ENCODE peak calls at places on chromosome 2, in five cellular contexts. G is hepatocyte, A is glutamatergic neuron, Y is AG09309, X is BJ. H is an unnamed sample.

GRCh38 chr2:119117408-119117807 is 41.1 kb downstream of the C1QL2 start:
- DNase-seq in G (no peak), A (no peak), Y (no peak), X (no peak), H (no peak)

GRCh38 chr2:225056330-225057073 is 14.2 kb upstream of the DOCK10 start:
- DNase-seq in G (no peak), A (no peak), Y (no peak), X (no peak), H (no peak)

GRCh38 chr2:184154438-184154837 is 443.9 kb upstream of the ZNF804A start:
- DNase-seq in G (no peak), A (no peak), Y (no peak), X (no peak), H (no peak)

GRCh38 chr2:28390857-28391563 is 1.6 kb upstream of the FOSL2 start:
- DNase-seq in G (peak), A (peak), Y (no peak), X (no peak), H (peak)

GRCh38 chr2:239290618-239291504 is 110.0 kb downstream of the HDAC4 start:
- DNase-seq in G (no peak), A (peak), Y (no peak), X (no peak), H (no peak)

GRCh38 chr2:199680482-199680881 is 170.5 kb downstream of the FTCDNL1 start:
- DNase-seq in G (no peak), A (no peak), Y (no peak), X (no peak), H (no peak)

GRCh38 chr2:105881286-105882136 is 136.8 kb downstream of the NCK2 start:
- DNase-seq in G (no peak), A (no peak), Y (no peak), X (no peak), H (no peak)

GRCh38 chr2:126698376-126698775 is 42.4 kb downstream of the GYPC start:
- DNase-seq in G (no peak), A (peak), Y (no peak), X (no peak), H (no peak)

GRCh38 chr2:66212749-66213148 is 222.2 kb upstream of the MEIS1 start:
- DNase-seq in G (no peak), A (no peak), Y (no peak), X (no peak), H (no peak)

GRCh38 chr2:28729698-28730097 is 21.9 kb upstream of the PPP1CB start:
- DNase-seq in G (no peak), A (no peak), Y (peak), X (peak), H (no peak)

GRCh38 chr2:208072250-208072892 is 47.0 kb upstream of the PLEKHM3 start:
- DNase-seq in G (peak), A (peak), Y (peak), X (no peak), H (peak)

GRCh38 chr2:170714156-170715061 is 728 bp upstream of the SP5 start:
- DNase-seq in G (peak), A (peak), Y (no peak), X (no peak), H (peak)

GRCh38 chr2:231640646-231641111 is 48.0 kb downstream of the TEX44 start:
- DNase-seq in G (no peak), A (no peak), Y (no peak), X (no peak), H (no peak)

GRCh38 chr2:69147841-69148533 is 135.0 kb downstream of the ANTXR1 start:
- DNase-seq in G (no peak), A (no peak), Y (no peak), X (no peak), H (no peak)

GRCh38 chr2:150335596-150335995 is 151.9 kb downstream of the RND3 start:
- DNase-seq in G (no peak), A (no peak), Y (no peak), X (no peak), H (no peak)

GRCh38 chr2:140457483-140457882 is 1673.3 kb downstream of the LRP1B start:
- DNase-seq in G (no peak), A (no peak), Y (no peak), X (no peak), H (no peak)

GRCh38 chr2:9769171-9770005 is 73.9 kb upstream of the TAF1B start:
- DNase-seq in G (peak), A (peak), Y (no peak), X (no peak), H (peak)

GRCh38 chr2:237171396-237171795 is 85.7 kb downstream of the COPS8 start:
- DNase-seq in G (peak), A (no peak), Y (peak), X (peak), H (no peak)

GRCh38 chr2:50748652-50749174 is 283.2 kb downstream of the NRXN1 start:
- DNase-seq in G (no peak), A (no peak), Y (no peak), X (no peak), H (no peak)

GRCh38 chr2:109427661-109428091 is 186.1 kb downstream of the SEPTIN10 start:
- DNase-seq in G (no peak), A (no peak), Y (no peak), X (no peak), H (no peak)

GRCh38 chr2:154392256-154392655 is 306.2 kb upstream of the KCNJ3 start:
- DNase-seq in G (no peak), A (no peak), Y (no peak), X (no peak), H (no peak)

GRCh38 chr2:162257416-162257815 is 14.2 kb upstream of the FAP start:
- DNase-seq in G (no peak), A (no peak), Y (peak), X (no peak), H (no peak)

GRCh38 chr2:117856415-117857210 is 42.1 kb downstream of the DDX18 start:
- DNase-seq in G (no peak), A (no peak), Y (peak), X (peak), H (no peak)

GRCh38 chr2:66582364-66582974 is 147.5 kb downstream of the MEIS1 start:
- DNase-seq in G (no peak), A (no peak), Y (no peak), X (no peak), H (no peak)

GRCh38 chr2:189260361-189260761 is 80.8 kb upstream of the COL5A2 start:
- DNase-seq in G (no peak), A (no peak), Y (no peak), X (no peak), H (no peak)

GRCh38 chr2:64327510-64328414 is 126.2 kb upstream of the LGALSL start:
- DNase-seq in G (peak), A (no peak), Y (no peak), X (no peak), H (peak)

GRCh38 chr2:120984452-120985173 is 248.9 kb downstream of the GLI2 start:
- DNase-seq in G (no peak), A (peak), Y (no peak), X (no peak), H (no peak)

GRCh38 chr2:25651066-25651465 is 22.3 kb downstream of the DTNB start:
- DNase-seq in G (no peak), A (no peak), Y (no peak), X (no peak), H (no peak)

GRCh38 chr2:127043367-127044164 is 63.4 kb downstream of the BIN1 start:
- DNase-seq in G (no peak), A (no peak), Y (no peak), X (no peak), H (no peak)

GRCh38 chr2:195251221-195251620 is 405.8 kb upstream of the SLC39A10 start:
- DNase-seq in G (no peak), A (no peak), Y (no peak), X (no peak), H (no peak)

GRCh38 chr2:193988784-193989183 is 1668.2 kb upstream of the SLC39A10 start:
- DNase-seq in G (no peak), A (no peak), Y (no peak), X (no peak), H (no peak)

GRCh38 chr2:101296314-101296809 is 12.1 kb downstream of the RNF149 start:
- DNase-seq in G (no peak), A (no peak), Y (peak), X (peak), H (no peak)
- TF ChIP-seq CTCF in G (no peak), A (no peak), Y (no peak), X (no peak), H (no peak)

DNA sequence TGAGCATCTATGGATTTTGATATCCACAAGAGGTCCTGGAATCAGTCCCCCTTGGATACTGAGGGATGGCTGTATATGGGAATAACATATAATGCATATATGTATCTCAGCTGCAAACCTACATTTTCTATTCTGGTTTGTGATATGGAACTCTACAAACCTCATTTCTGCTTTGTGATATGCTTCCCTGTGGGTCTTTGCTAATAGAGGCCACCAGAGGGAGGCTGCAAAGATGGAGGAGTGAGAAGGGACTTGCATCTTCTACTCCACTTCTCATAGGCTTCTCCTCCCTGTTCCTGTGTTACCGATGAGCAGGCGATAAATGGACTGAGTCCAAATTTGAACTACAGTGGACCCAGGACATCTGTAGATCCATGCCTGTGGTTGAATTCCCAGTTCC is 37.8 kb downstream of the ARID5A start:
- DNase-seq in G (no peak), A (no peak), Y (no peak), X (no peak), H (no peak)
- TF ChIP-seq CTCF in G (no peak), A (no peak), Y (peak), X (peak), H (no peak)

GRCh38 chr2:102301867-102302362 is 9.4 kb upstream of the IL1RL1 start:
- DNase-seq in G (peak), A (no peak), Y (no peak), X (no peak), H (peak)
- TF ChIP-seq CTCF in G (peak), A (no peak), Y (peak), X (peak), H (peak)

DNA sequence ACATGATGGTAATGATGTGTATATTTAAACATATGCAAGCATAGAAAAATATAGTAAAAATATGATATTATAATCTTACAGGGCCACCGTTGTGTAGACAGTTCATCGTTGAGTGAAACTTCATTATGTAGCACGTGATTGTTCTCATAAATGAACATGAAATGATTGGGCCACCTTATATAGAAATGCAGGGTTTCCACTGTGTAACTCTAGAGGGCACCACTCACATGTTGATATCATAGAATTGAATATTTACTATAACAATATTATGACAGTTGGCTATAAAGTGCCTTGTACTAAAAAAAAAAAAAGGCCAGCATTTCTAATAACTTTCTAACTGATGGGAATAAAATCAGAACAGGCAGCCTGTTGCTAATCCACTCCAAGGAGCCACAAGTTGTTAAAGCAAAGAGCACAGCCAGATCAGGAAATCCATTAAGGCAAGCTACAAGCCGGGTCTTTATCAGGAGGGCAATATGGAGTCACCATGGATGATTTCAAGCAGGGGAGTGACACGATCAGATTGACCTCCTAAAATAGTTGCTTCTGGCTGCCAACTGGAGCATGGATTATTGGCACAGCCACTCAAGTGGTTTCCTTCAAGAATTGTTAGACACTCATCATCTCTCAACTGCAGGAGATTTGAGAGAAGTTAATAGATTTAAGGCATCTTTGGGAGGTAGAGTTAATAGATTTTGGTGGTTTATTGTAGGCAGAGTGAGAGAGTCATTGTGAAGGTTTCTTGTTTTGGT is 16.7 kb downstream of the IL1F10 start:
- DNase-seq in G (no peak), A (no peak), Y (no peak), X (no peak), H (no peak)
- TF ChIP-seq CTCF in G (peak), A (no peak), Y (peak), X (peak), H (no peak)

GRCh38 chr2:185793532-185794073 is 55.0 kb downstream of the FSIP2 start:
- DNase-seq in G (no peak), A (no peak), Y (no peak), X (no peak), H (no peak)

GRCh38 chr2:185787530-185788145 is 49.0 kb downstream of the FSIP2 start:
- DNase-seq in G (no peak), A (no peak), Y (no peak), X (no peak), H (no peak)

GRCh38 chr2:185785851-185786473 is 47.4 kb downstream of the FSIP2 start:
- DNase-seq in G (no peak), A (no peak), Y (no peak), X (no peak), H (no peak)

GRCh38 chr2:185790361-185790760 is 51.8 kb downstream of the FSIP2 start:
- DNase-seq in G (no peak), A (no peak), Y (no peak), X (no peak), H (no peak)
- TF ChIP-seq CTCF in G (no peak), A (no peak), Y (no peak), X (no peak), H (no peak)

GRCh38 chr2:15189236-15189635 is 371.9 kb downstream of the NBAS start:
- DNase-seq in G (no peak), A (no peak), Y (no peak), X (no peak), H (no peak)
- TF ChIP-seq CTCF in G (no peak), A (no peak), Y (peak), X (peak), H (no peak)

GRCh38 chr2:43106767-43107527 is 119.5 kb downstream of the ZFP36L2 start:
- DNase-seq in G (peak), A (no peak), Y (no peak), X (no peak), H (no peak)

GRCh38 chr2:43104106-43104505 is 122.3 kb downstream of the ZFP36L2 start:
- DNase-seq in G (no peak), A (no peak), Y (no peak), X (no peak), H (no peak)

GRCh38 chr2:43105586-43106562 is 120.5 kb downstream of the ZFP36L2 start:
- DNase-seq in G (peak), A (no peak), Y (no peak), X (no peak), H (no peak)

GRCh38 chr2:43103093-43103404 is 123.4 kb downstream of the ZFP36L2 start:
- DNase-seq in G (no peak), A (no peak), Y (no peak), X (no peak), H (no peak)

DNA sequence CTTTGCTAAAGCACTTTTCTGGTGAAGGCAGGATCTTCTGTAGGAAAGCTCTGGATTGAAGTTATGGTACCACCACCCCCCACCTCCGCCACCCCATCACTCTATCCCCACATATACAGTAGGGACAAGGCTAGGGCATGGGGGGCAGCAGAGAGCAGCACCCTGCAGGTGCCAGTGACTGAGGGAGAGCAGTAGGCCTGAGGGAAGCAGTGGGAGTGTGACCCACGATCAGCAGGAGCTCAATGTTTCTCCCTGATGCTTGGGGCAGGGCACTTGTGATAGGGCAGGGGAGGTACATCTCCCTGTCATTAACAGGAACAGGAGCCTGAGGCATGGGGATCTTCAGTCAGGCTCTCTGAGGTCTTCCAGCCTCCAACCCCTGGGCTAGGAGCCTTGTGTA is 121.6 kb downstream of the ZFP36L2 start:
- DNase-seq in G (no peak), A (no peak), Y (no peak), X (no peak), H (no peak)
- TF ChIP-seq CTCF in G (no peak), A (no peak), Y (no peak), X (no peak), H (no peak)

DNA sequence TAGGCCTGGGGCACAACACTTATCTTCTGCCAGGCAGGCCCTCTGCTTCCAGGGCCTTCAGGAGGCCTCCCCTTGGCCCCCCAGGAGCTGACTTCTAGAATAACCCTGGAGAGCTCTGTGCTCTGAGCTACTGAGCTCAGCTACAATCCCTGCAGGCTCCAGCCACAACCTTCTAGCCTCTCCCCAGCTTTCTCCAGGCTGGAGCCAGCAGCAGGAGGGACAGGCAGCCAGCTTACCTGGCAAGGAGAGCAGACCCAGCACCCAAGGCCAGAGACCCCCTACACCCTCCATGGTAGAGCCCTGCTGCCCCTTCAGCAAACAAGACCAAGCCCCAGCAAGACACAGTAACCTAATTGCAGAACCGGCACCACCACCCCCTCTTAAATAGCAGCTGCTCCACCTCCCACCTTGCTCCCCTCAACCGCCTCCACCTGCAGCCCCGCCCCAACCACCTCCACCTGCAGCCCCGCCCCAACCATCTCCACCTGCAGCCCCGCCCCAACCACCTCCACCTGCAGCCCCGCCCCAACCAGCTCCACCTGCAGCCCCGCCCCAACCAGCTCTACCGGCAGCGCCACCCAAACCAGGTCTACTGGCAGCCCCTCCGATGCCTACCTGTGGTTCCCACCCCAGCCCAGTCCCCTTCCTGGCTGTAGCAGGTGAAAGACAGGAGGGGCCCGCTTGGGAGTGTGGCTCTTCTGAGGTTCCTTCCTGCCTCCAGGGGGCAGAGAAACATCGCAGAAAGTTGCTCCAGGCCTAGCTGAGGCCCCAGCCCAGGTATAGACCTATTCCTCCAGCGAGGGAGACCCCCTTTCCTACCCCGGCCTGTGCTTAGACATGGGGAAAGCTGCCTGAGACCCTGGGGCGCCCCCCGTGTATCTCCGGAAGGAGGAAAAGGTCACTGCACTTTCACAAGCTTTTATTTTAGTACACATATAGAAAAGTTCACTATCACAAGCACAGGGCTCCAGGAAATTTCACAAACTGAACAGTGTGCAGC is at the start of gene ASTL:
- DNase-seq in G (peak), A (no peak), Y (no peak), X (no peak), H (peak)
- TF ChIP-seq CTCF in G (peak), A (no peak), Y (peak), X (peak), H (peak)

GRCh38 chr2:165467921-165468320 is 1.6 kb upstream of the CSRNP3 start:
- DNase-seq in G (no peak), A (no peak), Y (no peak), X (no peak), H (no peak)

GRCh38 chr2:165466386-165466785 is 3.1 kb upstream of the CSRNP3 start:
- DNase-seq in G (no peak), A (no peak), Y (no peak), X (no peak), H (no peak)

DNA sequence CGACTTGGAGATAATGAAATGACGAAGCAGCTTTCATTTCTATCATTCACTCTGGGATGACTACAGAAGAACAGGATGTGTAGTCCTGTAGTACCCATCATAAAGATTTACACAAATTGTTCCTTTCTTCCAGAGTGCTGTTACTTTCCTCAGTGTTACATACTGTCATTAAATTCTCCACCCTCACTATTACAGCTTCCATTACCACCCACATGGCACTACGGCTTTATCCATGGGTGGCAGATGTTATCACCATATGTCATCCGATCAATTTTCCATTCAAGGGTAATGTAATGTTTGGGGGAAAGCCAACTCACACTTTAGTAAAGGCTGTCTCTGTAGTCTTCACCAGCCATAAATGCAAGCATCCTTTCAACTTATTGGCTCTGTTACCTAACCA is 7.1 kb upstream of the CSRNP3 start:
- DNase-seq in G (no peak), A (no peak), Y (no peak), X (no peak), H (no peak)
- TF ChIP-seq CTCF in G (no peak), A (no peak), Y (no peak), X (no peak), H (no peak)

GRCh38 chr2:36544638-36545338 is 53.2 kb downstream of the FEZ2 start:
- DNase-seq in G (no peak), A (no peak), Y (no peak), X (no peak), H (no peak)
- TF ChIP-seq CTCF in G (peak), A (peak), Y (peak), X (peak), H (no peak)

H was measured in nephron progenitor cell.